ENCODE peak calls at places on chromosomes 6 and 20, in eight cellular contexts. L is ascending aorta; H is GM23248; C is ovary; K is CD8-positive, alpha-beta memory T cell; G is uterus; Q is heart right ventricle; S is hepatocyte. F is an unnamed sample. For H3K36me3 and H3K4me1, the result is how much of the 10 kb centered on the place peaks cover.

GRCh38 chr6:108684809-108685329 is 124.2 kb downstream of the FOXO3 start:
- DNase-seq in L (no peak), H (peak), C (no peak), K (no peak), G (no peak), Q (no peak), S (peak), F (no peak)

GRCh38 chr20:59039233-59039632 is 3.4 kb downstream of the PRELID3B start:
- DNase-seq in L (no peak), H (peak), C (no peak), K (no peak), G (no peak), Q (no peak), S (no peak), F (no peak)

GRCh38 chr20:23546435-23547144 is 21.7 kb downstream of the CST9L start:
- DNase-seq in L (peak), H (no peak), C (no peak), K (no peak), G (no peak), Q (no peak), S (no peak), F (no peak)

GRCh38 chr20:58017237-58017969 is 211.1 kb downstream of the ANKRD60 start:
- DNase-seq in L (peak), H (peak), C (no peak), K (no peak), G (no peak), Q (peak), S (no peak), F (no peak)

GRCh38 chr20:63414720-63415417 is 53.7 kb upstream of the CHRNA4 start:
- DNase-seq in L (no peak), H (no peak), C (no peak), K (no peak), G (no peak), Q (no peak), S (no peak), F (no peak)

GRCh38 chr6:11462742-11463414 is 74.7 kb upstream of the TMEM170B start:
- DNase-seq in L (no peak), H (no peak), C (no peak), K (no peak), G (no peak), Q (no peak), S (no peak), F (no peak)

GRCh38 chr6:95777338-95777737 is 200.0 kb downstream of the MANEA start:
- DNase-seq in L (no peak), H (no peak), C (no peak), K (no peak), G (no peak), Q (no peak), S (no peak), F (no peak)

GRCh38 chr6:83911278-83911677 is 51.8 kb downstream of the CYB5R4 start:
- DNase-seq in L (no peak), H (peak), C (no peak), K (no peak), G (no peak), Q (no peak), S (no peak), F (no peak)

GRCh38 chr6:88166493-88166900 is 350 bp upstream of the CNR1 start:
- DNase-seq in L (no peak), H (no peak), C (no peak), K (no peak), G (no peak), Q (peak), S (peak), F (no peak)

GRCh38 chr20:62179162-62179504 is 3.7 kb upstream of the MTG2 start:
- DNase-seq in L (no peak), H (no peak), C (no peak), K (no peak), G (no peak), Q (no peak), S (no peak), F (no peak)

GRCh38 chr20:19712737-19713260 is 45.3 kb upstream of the RIN2 start:
- DNase-seq in L (peak), H (no peak), C (no peak), K (no peak), G (no peak), Q (no peak), S (no peak), F (no peak)

GRCh38 chr6:78910611-78911134 is 43.3 kb downstream of the IRAK1BP1 start:
- DNase-seq in L (no peak), H (peak), C (no peak), K (no peak), G (peak), Q (peak), S (peak), F (no peak)

GRCh38 chr6:210104-210456 is 82.2 kb upstream of the DUSP22 start:
- DNase-seq in L (no peak), H (no peak), C (no peak), K (no peak), G (no peak), Q (no peak), S (no peak), F (no peak)

GRCh38 chr6:38720295-38720694 is 5.2 kb downstream of the DNAH8 start:
- DNase-seq in L (no peak), H (no peak), C (no peak), K (no peak), G (no peak), Q (no peak), S (no peak), F (no peak)

GRCh38 chr6:43413002-43413401 is 14.3 kb upstream of the ABCC10 start:
- DNase-seq in L (no peak), H (no peak), C (no peak), K (no peak), G (no peak), Q (no peak), S (no peak), F (no peak)

GRCh38 chr6:36033935-36034334 is 6.3 kb downstream of the MAPK14 start:
- DNase-seq in L (no peak), H (peak), C (no peak), K (no peak), G (no peak), Q (no peak), S (no peak), F (no peak)

GRCh38 chr6:157107915-157108651 is 215.2 kb downstream of the TMEM242 start:
- DNase-seq in L (no peak), H (peak), C (no peak), K (no peak), G (no peak), Q (no peak), S (peak), F (no peak)

GRCh38 chr20:56689318-56689717 is 60.2 kb downstream of the TFAP2C start:
- DNase-seq in L (no peak), H (peak), C (no peak), K (no peak), G (no peak), Q (no peak), S (no peak), F (no peak)

GRCh38 chr6:160812097-160812496 is 110.1 kb downstream of the PLG start:
- DNase-seq in L (no peak), H (no peak), C (no peak), K (no peak), G (no peak), Q (no peak), S (no peak), F (no peak)

GRCh38 chr6:149264629-149265028 is 52.9 kb upstream of the TAB2 start:
- DNase-seq in L (no peak), H (no peak), C (no peak), K (peak), G (no peak), Q (no peak), S (no peak), F (peak)

DNA sequence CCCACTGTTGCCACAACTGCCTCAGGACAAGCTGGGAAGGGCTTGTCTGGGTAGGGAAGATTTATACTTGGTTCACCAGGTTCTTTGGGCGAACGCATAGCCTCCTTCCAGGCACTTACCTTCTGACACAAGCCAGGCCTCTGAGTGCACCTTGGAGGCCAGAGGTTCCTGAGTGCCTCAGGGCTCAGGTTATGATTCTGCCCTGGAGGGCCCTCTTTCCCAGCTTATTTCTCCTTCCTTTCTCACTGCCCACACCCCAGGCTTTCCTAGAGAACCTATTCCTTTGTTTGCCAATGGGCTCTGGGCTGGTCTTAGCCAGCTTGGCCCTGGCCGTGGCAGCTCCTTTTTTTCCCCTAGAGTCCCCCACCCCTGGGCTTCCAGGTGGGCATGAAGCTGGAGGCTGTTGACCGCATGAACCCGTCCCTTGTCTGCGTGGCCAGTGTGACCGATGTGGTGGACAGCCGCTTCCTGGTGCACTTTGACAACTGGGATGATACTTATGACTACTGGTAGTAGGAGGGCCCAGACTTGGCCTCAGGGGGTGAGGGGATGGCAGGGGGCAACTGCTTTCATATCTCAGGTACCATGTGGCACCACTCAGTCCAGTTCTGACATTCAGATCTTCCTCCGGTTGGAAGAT is 25.0 kb downstream of the L3MBTL1 start:
- DNase-seq in L (no peak), H (no peak), C (no peak), K (no peak), G (no peak), Q (no peak), S (no peak), F (no peak)
- H3K27ac ChIP-seq in L (no peak), H (peak), C (no peak), K (no peak), G (no peak), Q (no peak), S (no peak), F (no peak)

DNA sequence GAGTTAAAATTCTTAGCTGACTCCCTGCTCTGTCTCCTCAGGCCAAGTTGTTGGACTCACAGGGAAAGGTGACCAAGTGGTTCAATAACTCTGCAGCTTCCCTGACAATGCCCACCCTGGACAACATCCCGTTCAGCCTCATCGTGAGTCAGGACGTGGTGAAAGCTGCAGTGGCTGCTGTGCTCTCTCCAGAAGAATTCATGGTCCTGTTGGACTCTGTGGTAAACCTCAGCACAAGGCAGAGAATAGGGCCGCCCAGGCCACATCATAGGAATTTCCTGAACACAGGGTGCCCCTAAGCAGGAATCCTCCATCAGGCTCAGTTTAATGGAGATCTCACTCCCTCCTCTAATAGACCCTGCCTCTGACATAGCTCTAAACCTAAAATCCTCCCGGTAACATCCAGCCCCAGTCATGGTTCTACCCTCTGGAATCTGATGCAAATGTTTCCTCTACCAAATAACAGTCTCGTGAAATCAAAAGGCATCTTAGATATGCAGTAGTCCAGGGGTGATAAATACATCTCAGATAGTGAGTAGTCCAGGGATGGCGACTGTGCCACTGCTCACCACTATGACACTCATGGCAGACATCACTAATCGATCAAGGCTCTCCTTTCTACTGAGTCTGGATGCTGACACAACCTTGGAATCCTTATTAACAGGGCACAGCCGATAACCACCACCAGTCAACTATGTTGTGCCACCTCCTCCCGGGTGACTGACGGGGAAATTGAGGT is 18.3 kb downstream of the BPIFB1 start:
- DNase-seq in L (no peak), H (peak), C (no peak), K (no peak), G (no peak), Q (no peak), S (no peak), F (no peak)
- H3K36me3 ChIP-seq in L (under half), H (under half), C (under half), K (under half), G (under half), Q (under half), S (under half), F (under half)

GRCh38 chr6:76465410-76465809 is 392.9 kb upstream of the IMPG1 start:
- DNase-seq in L (no peak), H (no peak), C (no peak), K (no peak), G (no peak), Q (no peak), S (no peak), F (no peak)

DNA sequence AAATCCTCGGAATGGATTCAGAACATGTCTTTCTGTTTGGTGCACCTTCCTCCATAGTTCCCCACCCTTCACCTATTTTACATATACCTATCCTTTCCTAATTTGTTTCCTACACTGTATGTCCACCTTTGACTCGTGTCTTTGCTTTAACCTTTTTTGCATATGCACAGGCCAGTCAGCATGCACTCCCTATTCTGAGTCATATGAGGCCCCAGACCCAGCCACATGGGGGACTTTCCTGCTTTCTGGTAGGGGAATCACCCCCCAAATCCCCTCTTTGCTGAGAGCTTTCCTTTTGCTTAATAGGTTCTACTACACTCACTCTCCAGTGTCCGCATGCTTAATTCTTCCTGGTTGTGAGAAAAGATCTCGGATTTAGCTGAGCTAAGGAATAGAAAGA is 393.8 kb upstream of the IMPG1 start:
- DNase-seq in L (no peak), H (no peak), C (no peak), K (no peak), G (no peak), Q (no peak), S (no peak), F (no peak)
- H3K4me1 ChIP-seq in L (under half), H (under half), C (under half), K (under half), G (under half), Q (under half), S (under half), F (under half)

DNA sequence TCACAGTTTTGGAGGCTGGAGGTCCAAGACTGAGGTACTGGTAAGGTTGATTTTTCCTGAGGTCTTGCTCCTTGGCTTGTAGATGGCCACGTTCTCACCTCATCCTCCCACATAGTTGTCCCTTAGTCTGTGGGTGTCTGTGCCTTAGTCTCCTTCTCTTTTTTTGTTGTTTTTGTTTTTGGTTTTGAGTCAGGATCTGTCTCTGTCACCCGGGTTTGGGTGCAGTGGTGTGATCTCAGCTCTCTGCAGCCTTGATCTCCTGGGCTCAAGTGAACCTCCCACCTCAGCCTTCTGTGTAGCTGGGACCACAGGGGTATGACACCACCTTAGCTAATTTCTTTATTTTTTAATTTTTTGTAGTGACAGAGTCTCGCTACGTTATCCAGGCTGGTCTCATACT is 245.2 kb downstream of the PHACTR1 start:
- DNase-seq in L (no peak), H (no peak), C (no peak), K (no peak), G (no peak), Q (no peak), S (no peak), F (no peak)
- H3K27ac ChIP-seq in L (peak), H (no peak), C (no peak), K (no peak), G (no peak), Q (peak), S (no peak), F (no peak)

GRCh38 chr20:25011831-25012241 is 19.3 kb upstream of the APMAP start:
- DNase-seq in L (peak), H (no peak), C (no peak), K (no peak), G (no peak), Q (no peak), S (no peak), F (no peak)
- H3K36me3 ChIP-seq in L (half or more), H (under half), C (under half), K (half or more), G (under half), Q (under half), S (under half), F (half or more)

DNA sequence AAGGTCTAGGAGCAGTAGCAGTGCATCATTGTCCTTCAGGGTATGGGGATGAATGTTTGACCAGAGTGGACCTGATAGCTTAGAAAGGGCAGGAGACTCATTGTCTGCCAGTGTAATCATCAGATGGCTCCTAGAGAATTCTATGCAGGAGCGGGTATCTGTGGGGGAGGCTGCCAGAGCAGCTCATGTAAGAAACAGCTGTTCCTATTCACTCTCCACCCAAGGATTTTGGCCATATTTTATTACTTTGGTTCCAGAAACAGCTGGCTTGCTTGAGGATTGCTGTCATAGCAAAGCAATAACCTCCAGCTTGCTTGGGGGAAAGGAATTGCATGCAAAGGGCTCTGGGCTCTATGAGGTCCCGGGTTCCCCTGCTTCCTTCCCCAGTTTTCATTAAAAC is 44.1 kb downstream of the RALY start:
- DNase-seq in L (no peak), H (peak), C (peak), K (no peak), G (peak), Q (no peak), S (peak), F (no peak)
- H3K4me1 ChIP-seq in L (under half), H (under half), C (under half), K (half or more), G (under half), Q (half or more), S (under half), F (half or more)

GRCh38 chr6:14887181-14887580 is 358.7 kb upstream of the JARID2 start:
- DNase-seq in L (no peak), H (no peak), C (no peak), K (no peak), G (no peak), Q (no peak), S (no peak), F (no peak)

GRCh38 chr6:14889172-14889571 is 356.7 kb upstream of the JARID2 start:
- DNase-seq in L (no peak), H (peak), C (no peak), K (no peak), G (no peak), Q (no peak), S (peak), F (no peak)

GRCh38 chr6:14888575-14889000 is 357.3 kb upstream of the JARID2 start:
- DNase-seq in L (no peak), H (no peak), C (no peak), K (no peak), G (no peak), Q (peak), S (no peak), F (no peak)

GRCh38 chr6:14887986-14888574 is 357.8 kb upstream of the JARID2 start:
- DNase-seq in L (no peak), H (no peak), C (no peak), K (no peak), G (no peak), Q (no peak), S (no peak), F (no peak)

DNA sequence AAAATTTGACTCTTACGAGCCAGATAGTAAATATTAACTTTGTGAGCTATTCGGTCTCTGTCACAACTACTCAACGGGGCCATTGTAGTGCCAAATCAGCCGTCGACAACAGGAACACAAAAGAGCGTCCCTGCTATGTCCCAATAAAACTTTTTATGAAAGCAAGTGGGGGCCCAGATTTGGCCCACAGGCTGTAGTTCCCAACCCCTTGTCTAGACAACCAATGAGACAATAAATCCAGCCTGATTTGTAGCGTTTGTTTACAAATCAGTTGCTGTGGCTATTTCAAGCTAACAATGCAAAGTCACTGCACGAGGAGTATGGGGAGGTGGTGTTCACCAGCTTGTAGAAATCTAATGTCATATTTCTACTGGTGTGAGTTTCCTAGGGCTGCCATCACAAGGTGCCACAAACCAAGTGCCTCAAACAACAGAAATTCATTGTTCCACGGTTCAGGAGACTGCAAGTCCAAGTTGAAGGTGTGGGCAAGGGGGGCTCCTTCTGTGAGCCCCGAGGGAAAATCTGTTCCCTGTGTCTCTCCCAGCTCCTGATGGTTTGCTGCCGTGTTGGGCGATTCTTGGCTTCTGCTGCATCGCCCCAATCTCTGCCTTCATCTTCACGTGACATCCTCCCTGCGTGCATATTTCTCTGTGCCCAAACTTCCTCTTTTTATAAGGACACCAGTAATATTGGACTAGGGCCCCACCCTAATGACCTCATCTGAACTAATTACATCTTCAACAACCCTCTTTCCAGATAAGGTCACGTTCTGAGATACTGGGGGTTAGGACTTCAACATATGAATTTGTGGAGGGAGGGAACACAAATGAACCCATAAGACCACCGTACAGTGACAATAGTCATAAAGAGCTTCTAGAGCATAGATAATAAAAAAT is 355.9 kb upstream of the JARID2 start:
- DNase-seq in L (no peak), H (no peak), C (no peak), K (no peak), G (no peak), Q (no peak), S (peak), F (no peak)
- H3K27ac ChIP-seq in L (no peak), H (no peak), C (no peak), K (no peak), G (no peak), Q (no peak), S (peak), F (no peak)